ENCODE peak calls at places on chromosomes 11 and 22, in four cellular contexts. T is K562, Q is SK-N-SH, G is A549. F is an unnamed sample.

GRCh38 chr11:5367461-5368074 is 16.0 kb upstream of the OR51M1 start:
- DNase-seq in T (no peak), G (no peak), Q (no peak), F (no peak)

GRCh38 chr22:47333625-47334024 is 571.2 kb downstream of the TBC1D22A start:
- DNase-seq in T (no peak), G (no peak), Q (no peak), F (no peak)

GRCh38 chr11:73139476-73140198 is 2.5 kb downstream of the FCHSD2 start:
- DNase-seq in Q (no peak), G (no peak), T (no peak), F (no peak)

GRCh38 chr11:2328040-2328439 is 26.2 kb downstream of the TSPAN32 start:
- DNase-seq in T (no peak), G (no peak), Q (no peak), F (no peak)

GRCh38 chr11:75022759-75023396 is 34.1 kb downstream of the NEU3 start:
- DNase-seq in T (peak; percentile 89), G (peak; percentile 86), Q (peak; percentile 79), F (peak; percentile 88)

GRCh38 chr22:48845356-48845936 is 982.2 kb downstream of the BRD1 start:
- DNase-seq in Q (no peak), G (no peak), T (no peak), F (no peak)

GRCh38 chr22:20567993-20568417 is 60.6 kb downstream of the MED15 start:
- DNase-seq in T (no peak), Q (no peak), G (no peak), F (no peak)

GRCh38 chr11:104830080-104830479 is 68.2 kb downstream of the CASP12 start:
- DNase-seq in T (no peak), Q (no peak), G (no peak), F (no peak)

GRCh38 chr11:2449548-2450320 is 4.9 kb downstream of the KCNQ1 start:
- DNase-seq in T (no peak), Q (no peak), G (no peak), F (no peak)

GRCh38 chr11:111334495-111335123 is 36.3 kb downstream of the POU2AF3 start:
- DNase-seq in G (no peak), T (no peak), Q (peak; percentile 24), F (no peak)

GRCh38 chr11:125373426-125374391 is 122.4 kb downstream of the FEZ1 start:
- DNase-seq in Q (no peak), G (no peak), T (no peak), F (no peak)

GRCh38 chr11:2834893-2835767 is 50.4 kb downstream of the CDKN1C start:
- DNase-seq in G (no peak), T (no peak), Q (no peak), F (no peak)

GRCh38 chr11:31397239-31397834 is 27.7 kb downstream of the DNAJC24 start:
- DNase-seq in T (peak; percentile 7), G (peak; percentile 5), Q (peak; percentile 25), F (no peak)

GRCh38 chr22:38901111-38901641 is 29.2 kb upstream of the CBX6 start:
- DNase-seq in G (no peak), T (no peak), Q (peak; percentile 22), F (peak; percentile 40)

GRCh38 chr11:18012314-18012905 is 437 bp downstream of the SERGEF start:
- DNase-seq in T (peak; percentile 25), Q (peak; percentile 57), G (peak; percentile 18), F (no peak)

GRCh38 chr11:2377511-2378443 is 667 bp downstream of the CD81 start:
- DNase-seq in Q (peak; percentile 95), T (peak; percentile 80), G (peak; percentile 41), F (peak; percentile 46)

GRCh38 chr11:15471709-15472404 is 357.1 kb downstream of the INSC start:
- DNase-seq in T (no peak), G (no peak), Q (no peak), F (no peak)

GRCh38 chr11:119094816-119095065 is 6.9 kb downstream of the DPAGT1 start:
- DNase-seq in T (no peak), G (no peak), Q (peak; percentile 80), F (peak; percentile 87)

GRCh38 chr22:48431014-48431413 is 1396.7 kb downstream of the BRD1 start:
- DNase-seq in Q (no peak), G (no peak), T (no peak), F (no peak)

GRCh38 chr11:117792992-117793391 is 4.0 kb downstream of the DSCAML1 start:
- DNase-seq in Q (no peak), T (no peak), G (no peak), F (no peak)

GRCh38 chr11:126799974-126800373 is 200.6 kb downstream of the KIRREL3 start:
- DNase-seq in G (no peak), T (no peak), Q (no peak), F (no peak)

GRCh38 chr11:100888836-100889235 is 201.7 kb downstream of the ARHGAP42 start:
- DNase-seq in T (no peak), Q (no peak), G (no peak), F (no peak)

GRCh38 chr11:116224154-116224888 is 548.5 kb downstream of the BUD13 start:
- DNase-seq in Q (peak; percentile 63), G (peak; percentile 42), T (peak; percentile 61), F (peak; percentile 75)

GRCh38 chr22:19870153-19871022 is 15.7 kb upstream of the GNB1L start:
- DNase-seq in Q (no peak), T (no peak), G (no peak), F (peak; percentile 41)

GRCh38 chr11:62799486-62799885 is 5.8 kb downstream of the NXF1 start:
- DNase-seq in Q (no peak), G (no peak), T (no peak), F (no peak)

GRCh38 chr11:59574932-59575904 is 40.4 kb downstream of the OSBP start:
- DNase-seq in G (no peak), Q (no peak), T (no peak), F (no peak)

DNA sequence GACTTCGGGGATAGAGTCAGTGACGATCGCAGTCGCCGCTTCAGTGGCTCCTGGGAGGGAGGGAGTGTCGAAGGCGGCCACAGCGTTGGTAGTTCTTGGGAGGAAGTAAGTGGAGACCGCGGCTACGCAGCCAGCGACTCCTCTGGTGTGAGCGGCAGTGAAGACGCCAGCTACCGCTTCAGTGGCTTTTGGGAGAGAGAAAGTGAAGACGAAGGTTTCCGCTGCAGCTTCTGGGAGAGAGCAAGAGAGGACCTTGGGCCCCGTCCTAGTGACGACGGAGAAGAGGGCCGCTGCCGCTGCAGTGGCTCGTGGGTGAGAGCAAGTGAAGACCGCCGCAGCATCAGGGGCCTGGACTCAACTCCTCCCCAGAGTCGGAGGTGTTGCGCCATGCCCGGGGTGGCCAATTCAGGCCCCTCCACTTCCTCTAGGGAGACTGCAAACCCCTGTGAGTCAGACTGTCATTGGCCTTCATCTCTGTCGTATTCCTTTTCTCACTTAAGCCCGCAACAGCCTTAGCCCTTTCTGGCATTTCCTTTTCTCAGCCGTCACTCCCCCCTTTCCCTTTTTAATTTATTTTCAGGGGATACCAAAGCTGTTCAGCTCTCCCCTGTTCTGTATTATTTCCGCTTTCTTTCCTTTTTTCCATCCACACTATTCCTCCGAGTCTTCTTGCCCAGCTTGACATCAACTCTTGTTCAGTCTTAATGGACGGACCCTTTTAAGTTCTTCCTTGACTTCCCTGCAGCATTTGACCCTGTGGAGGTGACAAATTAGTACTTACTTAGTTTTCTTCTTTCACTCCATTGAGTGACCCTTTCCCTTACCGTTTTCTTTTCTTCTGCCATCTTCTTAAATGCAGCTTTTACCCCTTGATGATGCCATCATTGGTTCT is 1.0 kb downstream of the ANKRD42 start:
- DNase-seq in Q (peak; percentile 52), T (peak; percentile 25), G (peak; percentile 63), F (peak; percentile 34)
- H3K4me3 ChIP-seq in Q (peak overlapping the region; percentile 99), T (peak overlapping the region; percentile 82), G (peak overlapping the region; percentile 73), F (peak overlapping the region; percentile 97)

GRCh38 chr11:45156731-45157130 is 10.3 kb downstream of the PRDM11 start:
- DNase-seq in G (no peak), T (no peak), Q (no peak), F (no peak)

GRCh38 chr11:45157247-45158209 is 11.1 kb downstream of the PRDM11 start:
- DNase-seq in T (no peak), G (no peak), Q (no peak), F (no peak)

GRCh38 chr11:45159781-45160365 is 13.4 kb downstream of the PRDM11 start:
- DNase-seq in Q (no peak), G (no peak), T (no peak), F (no peak)

GRCh38 chr11:45158210-45158644 is 11.8 kb downstream of the PRDM11 start:
- DNase-seq in G (no peak), T (peak; percentile 18), Q (peak; percentile 72), F (peak; percentile 37)

DNA sequence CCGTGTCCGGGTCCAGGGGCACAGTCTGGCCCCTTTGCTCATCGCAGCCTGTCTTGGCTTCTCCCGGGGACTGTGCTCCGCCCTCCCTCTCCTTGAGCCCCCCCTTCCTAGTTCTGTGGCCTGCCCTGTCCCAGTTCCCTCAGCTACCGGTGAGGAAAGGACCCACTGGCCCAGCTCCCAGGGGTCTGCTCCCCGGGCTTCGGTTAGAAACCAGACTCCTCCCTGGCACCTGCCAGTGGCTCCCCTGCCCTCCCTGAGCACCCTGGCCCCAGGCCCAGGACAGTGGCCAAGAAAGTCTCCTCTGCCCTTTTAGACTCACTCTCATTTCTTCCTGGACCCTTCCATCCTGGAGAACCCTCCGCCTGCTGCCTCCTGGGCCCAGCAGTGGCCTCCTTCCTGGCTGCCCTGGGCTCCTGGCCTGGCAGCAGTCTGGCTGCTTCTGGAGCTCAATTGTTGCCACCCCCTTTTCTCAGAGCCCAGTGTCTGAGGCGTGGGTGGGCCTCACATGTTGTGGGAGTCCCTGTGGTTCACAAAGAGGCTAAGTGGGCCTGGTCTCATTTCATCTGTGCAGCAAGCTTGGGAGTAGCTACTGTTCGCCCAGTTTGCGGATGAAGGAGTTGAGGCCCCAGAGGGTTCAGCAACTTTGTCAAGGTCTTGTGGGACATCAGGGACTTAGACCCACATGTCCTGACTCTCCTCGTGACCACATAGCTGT is 12.6 kb downstream of the PRDM11 start:
- DNase-seq in G (no peak), Q (no peak), T (no peak), F (no peak)
- H3K4me1 ChIP-seq in G (no peaks in the 10 kb centered on the region), Q (peaks cover 52% of the 10 kb centered on the region), T (no peaks in the 10 kb centered on the region), F (no peaks in the 10 kb centered on the region)

GRCh38 chr11:13963949-13964770 is 1.6 kb downstream of the SPON1 start:
- DNase-seq in Q (peak; percentile 39), G (no peak), T (no peak), F (no peak)

GRCh38 chr11:13963169-13963948 is 836 bp downstream of the SPON1 start:
- DNase-seq in T (no peak), Q (peak; percentile 58), G (no peak), F (no peak)

GRCh38 chr11:13964771-13965074 is 2.2 kb downstream of the SPON1 start:
- DNase-seq in Q (no peak), T (no peak), G (no peak), F (no peak)

GRCh38 chr11:13962562-13963168 is at the start of gene SPON1:
- DNase-seq in G (no peak), Q (peak; percentile 78), T (no peak), F (no peak)

GRCh38 chr11:13962198-13962561 is 343 bp upstream of the SPON1 start:
- DNase-seq in G (no peak), Q (no peak), T (no peak), F (no peak)
- H3K4me3 ChIP-seq in G (no peak overlapping the region), Q (no peak overlapping the region), T (no peak overlapping the region), F (no peak overlapping the region)

DNA sequence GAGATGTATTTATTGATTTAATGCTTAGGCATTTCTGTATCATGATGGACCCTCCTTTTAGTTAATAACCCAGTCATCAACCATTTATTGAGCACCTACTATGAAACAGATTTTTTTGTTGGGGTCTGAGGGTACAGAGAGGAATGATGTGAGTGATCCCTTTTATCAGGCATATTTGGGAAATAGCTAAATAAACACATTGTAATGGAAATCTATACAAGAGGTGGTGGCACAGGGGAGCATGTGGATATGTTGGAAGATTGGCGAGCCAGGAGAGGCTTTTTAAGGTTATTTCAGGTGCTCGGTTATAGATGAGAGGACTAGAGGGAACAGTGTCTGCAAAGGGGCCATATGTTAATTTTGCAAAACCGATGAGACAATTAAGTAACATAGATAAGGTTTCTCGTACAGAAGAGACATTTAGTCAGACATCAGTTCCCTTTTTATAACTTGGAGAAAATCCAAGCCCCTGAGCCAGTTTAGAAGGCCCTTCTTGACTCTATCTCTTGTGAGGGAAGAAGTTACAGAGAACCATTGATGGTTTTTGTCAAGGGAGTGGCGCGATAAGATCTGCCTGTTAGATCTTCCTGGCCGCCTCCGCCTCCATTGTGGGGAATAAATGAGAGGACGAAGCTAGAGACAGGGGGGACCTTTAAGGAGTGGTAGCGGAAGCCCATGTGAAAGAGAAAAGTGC is 2.0 kb downstream of the ATXN10 start:
- DNase-seq in T (peak; percentile 13), Q (no peak), G (no peak), F (no peak)
- H3K4me1 ChIP-seq in T (peaks cover 18% of the 10 kb centered on the region), Q (peaks cover 25% of the 10 kb centered on the region), G (peaks cover 54% of the 10 kb centered on the region), F (peaks cover 3% of the 10 kb centered on the region)